ENCODE peak calls at places on chromosomes 13 and 19, in five cellular contexts. Z, E, L, U and W are unnamed samples.

GRCh38 chr13:111245781-111246384 is 74.6 kb upstream of the TEX29 start:
- DNase-seq in U (no peak), L (no peak), Z (no peak), E (no peak), W (peak)

GRCh38 chr19:39913682-39914333 is 20.6 kb downstream of the FCGBP start:
- DNase-seq in E (no peak), L (no peak), Z (peak), U (no peak), W (no peak)

GRCh38 chr19:56314018-56314583 is 538 bp downstream of the ZSCAN5A start:
- DNase-seq in U (no peak), L (peak), Z (peak), E (peak), W (peak)

GRCh38 chr19:3450796-3451411 is 29.4 kb downstream of the SMIM24 start:
- DNase-seq in L (peak), Z (peak), E (no peak), U (no peak), W (peak)

GRCh38 chr19:50402544-50403301 is 16.0 kb upstream of the SPIB start:
- DNase-seq in L (no peak), E (no peak), Z (no peak), U (no peak), W (no peak)

GRCh38 chr19:33486936-33487793 is 34.4 kb downstream of the PEPD start:
- DNase-seq in U (no peak), Z (no peak), E (no peak), L (no peak), W (no peak)

GRCh38 chr19:29503785-29504184 is 22.0 kb upstream of the VSTM2B start:
- DNase-seq in U (no peak), Z (no peak), L (no peak), E (no peak), W (no peak)

GRCh38 chr13:41004875-41005693 is 14.0 kb downstream of the ELF1 start:
- DNase-seq in E (no peak), U (no peak), Z (no peak), L (peak), W (no peak)

GRCh38 chr13:71677114-71677513 is 189.9 kb downstream of the DACH1 start:
- DNase-seq in E (no peak), Z (no peak), U (no peak), L (no peak), W (no peak)

GRCh38 chr19:2289714-2290435 is 7.9 kb upstream of the PEAK3 start:
- DNase-seq in Z (no peak), L (no peak), E (peak), U (peak), W (peak)
- H3K4me2 ChIP-seq in Z (peak), L (peak), E (peak), U (peak), W (peak)

GRCh38 chr13:99955747-99956472 is 15.7 kb downstream of the ZIC5 start:
- DNase-seq in L (no peak), U (peak), Z (no peak), E (peak), W (peak)
- TF ChIP-seq EZH2 in L (no peak), U (no peak), Z (peak), E (peak), W (no peak)

GRCh38 chr13:21033224-21033855 is 28.0 kb downstream of the LATS2 start:
- DNase-seq in L (peak), Z (no peak), E (no peak), U (no peak), W (peak)
- TF ChIP-seq EZH2phosphoT487 in L (no peak), Z (no peak), E (no peak), U (no peak), W (no peak)

GRCh38 chr13:101326710-101327109 is 89.6 kb downstream of the NALCN start:
- DNase-seq in L (no peak), U (no peak), E (no peak), Z (no peak), W (no peak)
- H3K4me2 ChIP-seq in L (no peak), U (peak), E (no peak), Z (no peak), W (no peak)

GRCh38 chr19:4582112-4582553 is 22.6 kb upstream of the SEMA6B start:
- DNase-seq in L (no peak), U (no peak), E (peak), Z (no peak), W (no peak)
- TF ChIP-seq EZH2 in L (no peak), U (no peak), E (no peak), Z (no peak), W (no peak)

DNA sequence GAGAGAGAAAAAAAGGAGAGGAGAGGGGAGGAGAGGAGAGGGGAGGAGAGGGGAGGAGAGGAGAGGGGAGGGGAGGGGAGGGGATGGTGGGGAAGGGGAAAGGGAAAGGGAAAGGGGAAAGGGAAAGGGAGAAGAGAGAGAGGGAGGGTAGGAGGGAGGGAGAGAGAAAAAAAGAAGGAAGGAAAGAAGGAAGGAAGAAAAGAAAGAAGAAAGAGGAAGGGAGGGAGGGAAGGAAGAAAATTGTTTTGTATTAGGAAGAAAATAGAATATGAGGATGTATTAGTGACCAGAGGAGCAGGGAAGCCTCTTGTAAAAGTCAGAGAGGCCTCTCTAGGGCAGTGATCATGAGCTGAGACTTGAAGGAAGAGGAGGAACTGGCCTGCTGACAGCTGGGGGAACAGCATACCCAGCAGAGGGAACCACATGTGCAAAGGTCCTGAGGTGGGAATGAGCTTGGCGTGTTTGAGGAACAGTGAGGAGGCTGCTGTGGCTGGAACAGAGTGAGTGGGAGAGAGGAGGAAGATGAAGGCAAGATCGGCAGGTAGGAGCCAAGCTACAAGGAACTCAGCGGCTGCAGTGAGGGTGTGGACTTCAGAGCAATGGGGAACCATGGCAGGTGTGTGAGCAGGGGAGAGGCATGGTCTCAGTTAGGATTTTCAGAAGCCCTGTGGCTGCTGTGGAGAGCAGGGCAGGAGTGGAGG is 9.6 kb upstream of the KCNN1 start:
- DNase-seq in L (no peak), U (no peak), Z (no peak), E (no peak), W (no peak)
- TF ChIP-seq EZH2phosphoT487 in L (no peak), U (no peak), Z (no peak), E (no peak), W (no peak)

DNA sequence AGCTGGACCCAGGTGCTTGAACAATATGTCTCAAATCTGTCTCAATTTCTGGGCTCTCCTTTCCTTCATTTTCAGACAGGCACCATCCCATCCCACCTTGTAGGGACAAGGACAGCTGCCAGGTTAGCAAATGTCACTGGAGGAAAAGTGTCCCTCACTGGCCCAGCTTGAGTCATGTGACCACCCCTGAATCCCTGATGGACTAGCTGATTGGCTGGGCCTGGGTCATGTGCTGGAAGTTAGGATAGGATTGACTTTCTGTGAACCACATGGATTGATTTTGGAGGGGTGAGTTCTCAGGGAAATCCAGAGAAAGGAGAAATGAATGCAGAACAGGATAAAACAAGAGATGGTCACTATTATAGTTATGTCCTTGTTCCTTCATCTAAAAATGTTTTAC is 28.2 kb upstream of the FXYD3 start:
- DNase-seq in E (no peak), U (no peak), L (no peak), Z (no peak), W (no peak)
- H3K4me2 ChIP-seq in E (no peak), U (no peak), L (no peak), Z (no peak), W (no peak)

GRCh38 chr13:57632276-57633140 is 964 bp downstream of the PCDH17 start:
- DNase-seq in Z (peak), U (peak), L (no peak), E (peak), W (no peak)
- TF ChIP-seq EZH2 in Z (peak), U (peak), L (no peak), E (peak), W (peak)